ENCODE peak calls at places on chromosomes 13 and 19, in five cellular contexts. J, A, M, O and F are unnamed samples.

GRCh38 chr13:27339299-27339698 is 68.7 kb downstream of the RASL11A start:
- DNase-seq in J (peak), A (no peak), M (peak), O (peak), F (peak)

GRCh38 chr13:81987159-81987558 is 1646.2 kb upstream of the SPRY2 start:
- DNase-seq in J (no peak), A (no peak), M (no peak), O (peak), F (peak)

GRCh38 chr13:31951215-31951678 is 80.3 kb upstream of the FRY start:
- DNase-seq in J (no peak), A (no peak), M (peak), O (no peak), F (no peak)

GRCh38 chr13:46317120-46317519 is 69.9 kb downstream of the RUBCNL start:
- DNase-seq in J (no peak), A (no peak), M (no peak), O (no peak), F (peak)

GRCh38 chr13:42986176-42986574 is 5.9 kb downstream of the EPSTI1 start:
- DNase-seq in J (no peak), A (no peak), M (no peak), O (peak), F (no peak)

GRCh38 chr19:28985201-28985600 is 227.8 kb downstream of the UQCRFS1 start:
- DNase-seq in J (no peak), A (no peak), M (no peak), O (no peak), F (no peak)

GRCh38 chr19:10269333-10270179 is 1.4 kb upstream of the ICAM1 start:
- DNase-seq in J (peak), A (peak), M (peak), O (peak), F (peak)

GRCh38 chr19:45765365-45766292 is 3.4 kb downstream of the SIX5 start:
- DNase-seq in J (no peak), A (peak), M (no peak), O (peak), F (no peak)

DNA sequence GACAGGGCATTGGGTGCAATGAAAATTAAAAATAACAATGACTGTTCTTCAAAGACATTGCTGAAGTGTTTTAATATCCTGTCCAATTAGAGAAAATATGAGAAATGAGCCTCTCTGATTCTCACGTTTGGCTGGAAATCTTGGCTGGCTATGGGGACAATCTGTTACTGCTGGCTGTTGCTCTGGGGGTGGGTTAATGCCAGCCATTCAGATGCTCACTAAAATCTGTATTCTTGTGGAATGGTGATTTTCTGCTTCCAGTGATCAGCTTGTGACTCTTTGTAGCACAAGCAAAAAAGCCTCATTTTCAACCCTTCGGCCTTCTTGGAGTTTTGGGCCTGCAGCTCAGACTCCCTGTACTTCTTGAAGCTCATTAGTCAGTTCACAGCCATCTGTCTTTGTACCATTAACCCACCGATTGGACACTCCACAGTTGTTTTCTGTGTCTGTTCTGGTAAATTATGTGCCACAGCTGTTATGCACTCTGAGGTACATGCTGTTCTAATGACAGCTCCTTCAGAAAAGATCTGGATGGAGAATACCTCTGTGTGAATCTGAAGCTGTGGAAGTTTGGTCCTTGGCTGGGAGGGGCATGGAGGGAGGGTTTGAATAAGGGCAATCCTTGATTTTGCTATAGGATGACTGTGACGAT is 310.7 kb downstream of the LMO7 start:
- DNase-seq in J (no peak), A (no peak), M (no peak), O (no peak), F (no peak)
- H3K4me3 ChIP-seq in J (no peak), A (no peak), M (no peak), O (no peak), F (no peak)

GRCh38 chr19:39139305-39140194 is 14.0 kb downstream of the PAK4 start:
- DNase-seq in J (no peak), A (no peak), M (no peak), O (peak), F (no peak)
- H3K4me3 ChIP-seq in J (no peak), A (no peak), M (no peak), O (no peak), F (no peak)

DNA sequence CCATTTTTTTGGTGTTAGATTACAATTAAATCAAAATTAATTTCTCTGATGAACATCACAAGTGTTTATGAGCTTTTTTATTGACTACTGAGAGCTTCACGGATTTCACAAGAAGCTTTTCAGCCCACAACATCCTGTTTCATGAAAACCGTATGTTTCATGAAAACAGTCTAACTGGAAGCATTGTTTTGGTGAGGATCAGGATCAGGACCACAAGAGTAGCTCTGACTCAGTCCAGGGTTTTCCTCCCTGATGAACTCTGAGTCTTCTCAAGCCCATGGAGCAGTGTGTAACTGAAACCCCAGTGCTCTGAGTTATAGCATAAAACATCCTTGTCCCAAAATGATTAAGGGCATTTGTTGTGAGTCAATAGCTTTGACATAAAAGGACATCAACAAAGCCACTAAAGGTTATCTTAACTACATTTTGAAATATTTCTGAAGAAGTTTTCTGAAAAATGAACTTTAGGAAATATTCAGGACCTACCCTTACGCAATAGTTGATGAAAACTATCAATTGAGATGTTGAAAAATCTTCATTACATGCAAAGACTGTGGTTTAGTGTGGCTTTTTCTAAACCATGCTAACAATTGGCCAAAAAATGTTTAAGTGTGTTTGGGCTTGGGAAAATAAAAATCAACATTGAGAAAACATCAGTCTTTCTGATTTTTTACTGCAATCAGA is 49.3 kb downstream of the UFM1 start:
- DNase-seq in J (no peak), A (no peak), M (peak), O (no peak), F (peak)
- H3K4me3 ChIP-seq in J (no peak), A (no peak), M (no peak), O (no peak), F (no peak)

GRCh38 chr19:50659318-50660082 is 10.3 kb downstream of the C19orf81 start:
- DNase-seq in J (peak), A (no peak), M (no peak), O (peak), F (no peak)
- H3K4me3 ChIP-seq in J (peak), A (no peak), M (no peak), O (peak), F (peak)